ENCODE peak calls at places on chromosomes 7 and 10, in eight cellular contexts. N, W, H, R, T, A, X and P are unnamed samples. For H3K27me3, the result is how much of the 10 kb centered on the place peaks cover.

GRCh38 chr10:101777085-101777856 is 1.4 kb upstream of the FGF8 start:
- DNase-seq in N (no peak), W (no peak), H (peak), R (no peak), T (peak), A (no peak), X (no peak), P (no peak)

GRCh38 chr10:31134303-31134928 is 102.8 kb upstream of the ZNF438 start:
- DNase-seq in N (no peak), W (no peak), H (no peak), R (peak), T (no peak), A (no peak), X (peak), P (peak)

GRCh38 chr7:98312201-98312600 is 30.7 kb downstream of the BRI3 start:
- DNase-seq in N (no peak), W (no peak), H (no peak), R (no peak), T (no peak), A (no peak), X (no peak), P (no peak)

GRCh38 chr7:82444220-82445049 is 858 bp upstream of the CACNA2D1 start:
- DNase-seq in N (no peak), W (no peak), H (peak), R (no peak), T (no peak), A (no peak), X (no peak), P (peak)

GRCh38 chr7:107658467-107658866 is 2.2 kb upstream of the SLC26A4 start:
- DNase-seq in N (no peak), W (no peak), H (no peak), R (no peak), T (no peak), A (no peak), X (no peak), P (no peak)

GRCh38 chr7:40213291-40213690 is 78.5 kb downstream of the SUGCT start:
- DNase-seq in N (no peak), W (no peak), H (no peak), R (no peak), T (no peak), A (no peak), X (no peak), P (no peak)

GRCh38 chr7:3495530-3495929 is 194.5 kb downstream of the SDK1 start:
- DNase-seq in N (no peak), W (no peak), H (no peak), R (no peak), T (no peak), A (no peak), X (no peak), P (peak)

GRCh38 chr7:151459726-151460473 is 20.0 kb upstream of the CRYGN start:
- DNase-seq in N (peak), W (peak), H (peak), R (peak), T (peak), A (peak), X (peak), P (peak)

GRCh38 chr10:37803269-37803668 is 54.1 kb downstream of the ZNF248 start:
- DNase-seq in N (no peak), W (no peak), H (no peak), R (no peak), T (no peak), A (no peak), X (no peak), P (no peak)

GRCh38 chr7:57651006-57651405 is 201.0 kb downstream of the ZNF716 start:
- DNase-seq in N (no peak), W (no peak), H (no peak), R (no peak), T (peak), A (no peak), X (no peak), P (peak)

GRCh38 chr10:103781329-103782061 is 73.9 kb downstream of the SH3PXD2A start:
- DNase-seq in N (no peak), W (no peak), H (no peak), R (peak), T (no peak), A (no peak), X (peak), P (no peak)

GRCh38 chr10:78904196-78904595 is 164.6 kb upstream of the ZMIZ1 start:
- DNase-seq in N (no peak), W (peak), H (peak), R (no peak), T (no peak), A (no peak), X (no peak), P (no peak)

GRCh38 chr7:45087301-45088145 is 1.2 kb downstream of the NACAD start:
- DNase-seq in N (no peak), W (no peak), H (no peak), R (no peak), T (no peak), A (no peak), X (no peak), P (no peak)

GRCh38 chr10:133150656-133151055 is 9.4 kb upstream of the KNDC1 start:
- DNase-seq in N (no peak), W (no peak), H (no peak), R (no peak), T (no peak), A (no peak), X (no peak), P (no peak)
- H3K27ac ChIP-seq in N (no peak), W (no peak), H (no peak), R (no peak), T (no peak), A (no peak), X (no peak), P (no peak)

GRCh38 chr10:99533496-99534455 is 1.0 kb downstream of the NKX2-3 start:
- DNase-seq in N (no peak), W (no peak), H (no peak), R (no peak), T (peak), A (no peak), X (no peak), P (no peak)
- H3K27me3 ChIP-seq in N (under half), W (half or more), H (half or more), R (half or more), T (half or more), A (under half), X (under half), P (half or more)

GRCh38 chr10:130935051-130935450 is 376.5 kb downstream of the TCERG1L start:
- DNase-seq in N (no peak), W (no peak), H (no peak), R (no peak), T (no peak), A (peak), X (no peak), P (no peak)
- TF ChIP-seq EP300 in N (no peak), W (no peak), H (no peak), R (no peak), T (no peak), A (no peak), X (no peak), P (no peak)

GRCh38 chr7:128163473-128163872 is 77.6 kb upstream of the LEP start:
- DNase-seq in N (no peak), W (no peak), H (no peak), R (no peak), T (no peak), A (no peak), X (no peak), P (peak)
- H3K27ac ChIP-seq in N (no peak), W (no peak), H (no peak), R (no peak), T (no peak), A (no peak), X (no peak), P (no peak)